ENCODE peak calls at places on chromosomes 4 and X, in eight cellular contexts. L is putamen, W is NB4, Y is mesenchymal stem cell, U is activated T-cell treated with anti-CD3 and anti-CD28 coated beads for 1 hour, M is endothelial cell, T is H4, K is G401. X is an unnamed sample.

GRCh38 chrX:40154229-40154852 is 56.6 kb upstream of the BCOR start:
- DNase-seq in L (no peak), W (peak), Y (peak), U (no peak), M (peak), T (no peak), K (no peak), X (peak)

GRCh38 chrX:1751781-1752180 is 136.9 kb downstream of the ASMT start:
- DNase-seq in L (no peak), W (peak), Y (no peak), U (no peak), M (no peak), T (peak), K (no peak), X (no peak)

GRCh38 chr4:26346203-26346620 is 25.4 kb downstream of the RBPJ start:
- DNase-seq in L (no peak), W (no peak), Y (peak), U (no peak), M (no peak), T (peak), K (no peak), X (no peak)

GRCh38 chr4:88659061-88659889 is 38.4 kb downstream of the NAP1L5 start:
- DNase-seq in L (peak), W (peak), Y (peak), U (no peak), M (peak), T (peak), K (peak), X (peak)

GRCh38 chrX:48945517-48946348 is 11.7 kb downstream of the OTUD5 start:
- DNase-seq in L (no peak), W (peak), Y (peak), U (peak), M (peak), T (peak), K (peak), X (peak)

GRCh38 chrX:111402378-111402777 is 9.6 kb downstream of the DCX start:
- DNase-seq in L (no peak), W (no peak), Y (no peak), U (no peak), M (no peak), T (no peak), K (no peak), X (no peak)

GRCh38 chr4:154004859-154005520 is 216.1 kb upstream of the SFRP2 start:
- DNase-seq in L (no peak), W (no peak), Y (peak), U (no peak), M (no peak), T (no peak), K (no peak), X (no peak)

GRCh38 chr4:105520819-105521790 is 31.3 kb upstream of the ARHGEF38 start:
- DNase-seq in L (peak), W (peak), Y (peak), U (no peak), M (peak), T (peak), K (peak), X (peak)

GRCh38 chr4:177718514-177718913 is 276.3 kb upstream of the AGA start:
- DNase-seq in L (no peak), W (peak), Y (no peak), U (no peak), M (no peak), T (no peak), K (no peak), X (no peak)

GRCh38 chrX:107675823-107676555 is 47.7 kb downstream of the PRPS1 start:
- DNase-seq in L (no peak), W (peak), Y (peak), U (no peak), M (no peak), T (peak), K (no peak), X (no peak)

GRCh38 chr4:16524911-16525574 is 298.8 kb upstream of the TAPT1 start:
- DNase-seq in L (no peak), W (no peak), Y (peak), U (no peak), M (no peak), T (no peak), K (no peak), X (no peak)

GRCh38 chr4:108560624-108561023 is 59.8 kb upstream of the RPL34 start:
- DNase-seq in L (no peak), W (no peak), Y (peak), U (no peak), M (peak), T (peak), K (no peak), X (no peak)

GRCh38 chr4:94561249-94562024 is 109.7 kb downstream of the PDLIM5 start:
- DNase-seq in L (no peak), W (no peak), Y (peak), U (no peak), M (no peak), T (peak), K (no peak), X (no peak)

GRCh38 chr4:145735330-145735638 is 55.3 kb downstream of the C4orf51 start:
- DNase-seq in L (no peak), W (no peak), Y (peak), U (no peak), M (no peak), T (peak), K (peak), X (no peak)

GRCh38 chrX:129782015-129782495 is 2.3 kb downstream of the SASH3 start:
- DNase-seq in L (no peak), W (no peak), Y (no peak), U (no peak), M (no peak), T (no peak), K (no peak), X (no peak)

GRCh38 chr4:40559585-40560465 is 69.8 kb downstream of the RBM47 start:
- DNase-seq in L (no peak), W (peak), Y (no peak), U (no peak), M (no peak), T (no peak), K (no peak), X (no peak)

GRCh38 chr4:92254767-92255442 is 48.9 kb upstream of the GRID2 start:
- DNase-seq in L (no peak), W (no peak), Y (no peak), U (no peak), M (no peak), T (no peak), K (no peak), X (no peak)

GRCh38 chr4:114057746-114058145 is 78.3 kb upstream of the ARSJ start:
- DNase-seq in L (no peak), W (no peak), Y (no peak), U (no peak), M (no peak), T (no peak), K (no peak), X (no peak)

GRCh38 chr4:44446191-44446590 is 2.4 kb downstream of the KCTD8 start:
- DNase-seq in L (no peak), W (no peak), Y (no peak), U (no peak), M (no peak), T (no peak), K (peak), X (no peak)

GRCh38 chr4:10104211-10104990 is 12.2 kb downstream of the WDR1 start:
- DNase-seq in L (no peak), W (no peak), Y (peak), U (no peak), M (no peak), T (no peak), K (no peak), X (no peak)

GRCh38 chr4:26987191-26987590 is 126.5 kb downstream of the STIM2 start:
- DNase-seq in L (no peak), W (no peak), Y (no peak), U (no peak), M (no peak), T (no peak), K (no peak), X (no peak)

GRCh38 chrX:115053223-115053622 is 35.8 kb upstream of the IL13RA2 start:
- DNase-seq in L (no peak), W (no peak), Y (no peak), U (no peak), M (no peak), T (no peak), K (no peak), X (no peak)

GRCh38 chr4:123096038-123096437 is 173.6 kb upstream of the NUDT6 start:
- DNase-seq in L (no peak), W (peak), Y (peak), U (no peak), M (peak), T (no peak), K (no peak), X (peak)

GRCh38 chrX:150569155-150569477 is 695 bp downstream of the MTM1 start:
- DNase-seq in L (no peak), W (peak), Y (no peak), U (no peak), M (no peak), T (no peak), K (no peak), X (no peak)

GRCh38 chrX:38820751-38821150 is 19.5 kb downstream of the MID1IP1 start:
- DNase-seq in L (no peak), W (no peak), Y (no peak), U (no peak), M (no peak), T (no peak), K (no peak), X (no peak)

GRCh38 chr4:174314770-174315169 is 31.1 kb downstream of the CEP44 start:
- DNase-seq in L (no peak), W (peak), Y (peak), U (no peak), M (no peak), T (peak), K (no peak), X (no peak)

GRCh38 chr4:80197132-80197573 is at the start of gene PRDM8:
- DNase-seq in L (peak), W (no peak), Y (peak), U (no peak), M (peak), T (no peak), K (peak), X (peak)

GRCh38 chr4:186676531-186677158 is 47.0 kb downstream of the FAT1 start:
- DNase-seq in L (no peak), W (no peak), Y (peak), U (no peak), M (no peak), T (peak), K (no peak), X (no peak)

GRCh38 chrX:103439161-103439560 is 62.8 kb downstream of the BEX3 start:
- DNase-seq in L (no peak), W (no peak), Y (no peak), U (no peak), M (no peak), T (no peak), K (no peak), X (no peak)

GRCh38 chr4:125728568-125728967 is 413.8 kb downstream of the FAT4 start:
- DNase-seq in L (no peak), W (no peak), Y (peak), U (no peak), M (no peak), T (peak), K (peak), X (no peak)

GRCh38 chrX:38811515-38812239 is 10.4 kb downstream of the MID1IP1 start:
- DNase-seq in L (no peak), W (no peak), Y (peak), U (no peak), M (no peak), T (peak), K (no peak), X (no peak)

GRCh38 chr4:125958519-125958918 is 643.8 kb downstream of the FAT4 start:
- DNase-seq in L (no peak), W (no peak), Y (no peak), U (no peak), M (no peak), T (no peak), K (no peak), X (no peak)

GRCh38 chr4:13533670-13534343 is 10.5 kb downstream of the NKX3-2 start:
- DNase-seq in L (no peak), W (no peak), Y (no peak), U (no peak), M (no peak), T (no peak), K (no peak), X (no peak)